ENCODE peak calls at places on chromosomes 3 and 15, in six cellular contexts. J, P, R, W, V and H are unnamed samples.

GRCh38 chr3:194945508-194945907 is 259.8 kb downstream of the FAM43A start:
- DNase-seq in J (no peak), P (no peak), R (no peak), W (no peak), V (no peak), H (no peak)

GRCh38 chr3:51544011-51544775 is 5.7 kb downstream of the RAD54L2 start:
- DNase-seq in J (no peak), P (no peak), R (no peak), W (no peak), V (no peak), H (no peak)

GRCh38 chr3:31635586-31635985 is 102.9 kb downstream of the STT3B start:
- DNase-seq in J (no peak), P (no peak), R (no peak), W (no peak), V (no peak), H (no peak)

GRCh38 chr3:10753964-10754363 is 62.1 kb upstream of the SLC6A11 start:
- DNase-seq in J (peak; percentile 43), P (no peak), R (peak; percentile 22), W (peak; percentile 81), V (no peak), H (no peak)

GRCh38 chr3:24360946-24361345 is 133.7 kb downstream of the THRB start:
- DNase-seq in J (no peak), P (no peak), R (no peak), W (peak; percentile 71), V (no peak), H (no peak)

GRCh38 chr3:42262525-42262924 is 3.5 kb downstream of the CCK start:
- DNase-seq in J (peak; percentile 94), P (no peak), R (no peak), W (no peak), V (no peak), H (no peak)

GRCh38 chr3:58350627-58351013 is 17.9 kb downstream of the PXK start:
- DNase-seq in J (peak; percentile 40), P (no peak), R (no peak), W (no peak), V (no peak), H (no peak)

GRCh38 chr3:156605686-156606605 is 51.0 kb upstream of the SSR3 start:
- DNase-seq in J (peak; percentile 48), P (no peak), R (peak; percentile 23), W (no peak), V (no peak), H (no peak)

GRCh38 chr3:39937315-39937714 is 127.9 kb downstream of the MYRIP start:
- DNase-seq in J (no peak), P (no peak), R (no peak), W (no peak), V (no peak), H (no peak)

GRCh38 chr3:110237091-110237615 is 834.5 kb upstream of the NECTIN3 start:
- DNase-seq in J (no peak), P (no peak), R (no peak), W (no peak), V (no peak), H (no peak)

GRCh38 chr3:194482196-194482593 is 4.6 kb downstream of the ATP13A3 start:
- DNase-seq in J (peak; percentile 54), P (no peak), R (peak; percentile 19), W (no peak), V (no peak), H (no peak)

GRCh38 chr3:42655980-42656679 is 2.6 kb downstream of the ZBTB47 start:
- DNase-seq in J (peak; percentile 66), P (no peak), R (no peak), W (peak; percentile 86), V (no peak), H (no peak)

GRCh38 chr3:42830437-42831320 is 21.4 kb downstream of the ACKR2 start:
- DNase-seq in J (peak; percentile 23), P (no peak), R (no peak), W (no peak), V (peak; percentile 36), H (no peak)

GRCh38 chr3:45486136-45486535 is 97.8 kb downstream of the LARS2 start:
- DNase-seq in J (no peak), P (no peak), R (no peak), W (no peak), V (no peak), H (no peak)

GRCh38 chr15:71199384-71200351 is 84.4 kb downstream of the THSD4 start:
- DNase-seq in J (peak; percentile 52), P (no peak), R (no peak), W (no peak), V (no peak), H (no peak)

GRCh38 chr3:138862924-138863775 is 28.4 kb upstream of the PIK3CB start:
- DNase-seq in J (peak; percentile 85), P (no peak), R (peak; percentile 90), W (peak; percentile 91), V (no peak), H (no peak)

GRCh38 chr3:150132101-150132749 is 161.5 kb upstream of the PFN2 start:
- DNase-seq in J (no peak), P (no peak), R (no peak), W (peak; percentile 22), V (no peak), H (no peak)

GRCh38 chr3:195103623-195104022 is 167.3 kb downstream of the XXYLT1 start:
- DNase-seq in J (no peak), P (peak; percentile 2), R (no peak), W (no peak), V (no peak), H (no peak)

GRCh38 chr3:79175870-79176269 is 591.9 kb downstream of the ROBO1 start:
- DNase-seq in J (no peak), P (no peak), R (no peak), W (no peak), V (no peak), H (no peak)

GRCh38 chr15:77646104-77646694 is 13.5 kb upstream of the LINGO1 start:
- DNase-seq in J (no peak), P (no peak), R (peak; percentile 17), W (no peak), V (no peak), H (no peak)